ENCODE peak calls at places on chromosomes 12 and 14, in six cellular contexts. One of them, this sample, is unnamed.

GRCh38 chr14:104494483-104494882 is 85.1 kb upstream of the C14orf180 start:
- DNase-seq in endodermal cell: no peak
- DNase-seq in GM12892: no peak
- DNase-seq in heart left ventricle: no peak
- DNase-seq in foreskin melanocyte: no peak
- DNase-seq in NCI-H1436: no peak
- DNase-seq in this sample: no peak

GRCh38 chr12:113227169-113227568 is 5.9 kb downstream of the TPCN1 start:
- DNase-seq in endodermal cell: no peak
- DNase-seq in GM12892: no peak
- DNase-seq in heart left ventricle: peak
- DNase-seq in foreskin melanocyte: no peak
- DNase-seq in NCI-H1436: no peak
- DNase-seq in this sample: no peak

GRCh38 chr14:80381964-80382363 is 170.7 kb upstream of the DIO2 start:
- DNase-seq in endodermal cell: no peak
- DNase-seq in GM12892: no peak
- DNase-seq in heart left ventricle: no peak
- DNase-seq in foreskin melanocyte: no peak
- DNase-seq in NCI-H1436: no peak
- DNase-seq in this sample: no peak

GRCh38 chr12:89179983-89180382 is 172.3 kb downstream of the DUSP6 start:
- DNase-seq in endodermal cell: no peak
- DNase-seq in GM12892: no peak
- DNase-seq in heart left ventricle: peak
- DNase-seq in foreskin melanocyte: no peak
- DNase-seq in NCI-H1436: no peak
- DNase-seq in this sample: peak

GRCh38 chr12:32698285-32698684 is 19.2 kb downstream of the DNM1L start:
- DNase-seq in endodermal cell: no peak
- DNase-seq in GM12892: no peak
- DNase-seq in heart left ventricle: no peak
- DNase-seq in foreskin melanocyte: no peak
- DNase-seq in NCI-H1436: peak
- DNase-seq in this sample: no peak

GRCh38 chr12:109816870-109817269 is 16.3 kb downstream of the TRPV4 start:
- DNase-seq in endodermal cell: no peak
- DNase-seq in GM12892: no peak
- DNase-seq in heart left ventricle: no peak
- DNase-seq in foreskin melanocyte: no peak
- DNase-seq in NCI-H1436: no peak
- DNase-seq in this sample: no peak

GRCh38 chr12:86772688-86773087 is 516.5 kb upstream of the MGAT4C start:
- DNase-seq in endodermal cell: no peak
- DNase-seq in GM12892: no peak
- DNase-seq in heart left ventricle: no peak
- DNase-seq in foreskin melanocyte: no peak
- DNase-seq in NCI-H1436: no peak
- DNase-seq in this sample: peak

GRCh38 chr12:19893514-19893913 is 454.2 kb downstream of the AEBP2 start:
- DNase-seq in endodermal cell: no peak
- DNase-seq in GM12892: no peak
- DNase-seq in heart left ventricle: no peak
- DNase-seq in foreskin melanocyte: no peak
- DNase-seq in NCI-H1436: no peak
- DNase-seq in this sample: peak

GRCh38 chr14:51023964-51024363 is 70.9 kb downstream of the TRIM9 start:
- DNase-seq in endodermal cell: no peak
- DNase-seq in GM12892: no peak
- DNase-seq in heart left ventricle: no peak
- DNase-seq in foreskin melanocyte: peak
- DNase-seq in NCI-H1436: no peak
- DNase-seq in this sample: no peak

GRCh38 chr12:12498210-12498609 is 64.5 kb downstream of the DUSP16 start:
- DNase-seq in endodermal cell: no peak
- DNase-seq in GM12892: no peak
- DNase-seq in heart left ventricle: no peak
- DNase-seq in foreskin melanocyte: no peak
- DNase-seq in NCI-H1436: no peak
- DNase-seq in this sample: no peak

GRCh38 chr12:113329791-113330417 is 5.0 kb downstream of the SLC8B1 start:
- DNase-seq in endodermal cell: no peak
- DNase-seq in GM12892: no peak
- DNase-seq in heart left ventricle: no peak
- DNase-seq in foreskin melanocyte: no peak
- DNase-seq in NCI-H1436: no peak
- DNase-seq in this sample: no peak

GRCh38 chr12:58933068-58933681 is 12.9 kb upstream of the LRIG3 start:
- DNase-seq in endodermal cell: peak
- DNase-seq in GM12892: no peak
- DNase-seq in heart left ventricle: no peak
- DNase-seq in foreskin melanocyte: no peak
- DNase-seq in NCI-H1436: no peak
- DNase-seq in this sample: no peak

GRCh38 chr12:68675098-68675842 is 11.5 kb upstream of the NUP107 start:
- DNase-seq in endodermal cell: peak
- DNase-seq in GM12892: no peak
- DNase-seq in heart left ventricle: no peak
- DNase-seq in foreskin melanocyte: no peak
- DNase-seq in NCI-H1436: no peak
- DNase-seq in this sample: no peak

GRCh38 chr12:115873416-115874082 is 403.9 kb downstream of the MED13L start:
- DNase-seq in endodermal cell: no peak
- DNase-seq in GM12892: no peak
- DNase-seq in heart left ventricle: no peak
- DNase-seq in foreskin melanocyte: no peak
- DNase-seq in NCI-H1436: no peak
- DNase-seq in this sample: no peak

GRCh38 chr14:86723254-86723624 is 1193.3 kb downstream of the FLRT2 start:
- DNase-seq in endodermal cell: no peak
- DNase-seq in GM12892: no peak
- DNase-seq in heart left ventricle: no peak
- DNase-seq in foreskin melanocyte: no peak
- DNase-seq in NCI-H1436: no peak
- DNase-seq in this sample: no peak

GRCh38 chr12:84421103-84421502 is 491.5 kb downstream of the SLC6A15 start:
- DNase-seq in endodermal cell: no peak
- DNase-seq in GM12892: no peak
- DNase-seq in heart left ventricle: no peak
- DNase-seq in foreskin melanocyte: no peak
- DNase-seq in NCI-H1436: no peak
- DNase-seq in this sample: no peak

GRCh38 chr12:58148405-58148804 is 207.0 kb downstream of the ATP23 start:
- DNase-seq in endodermal cell: no peak
- DNase-seq in GM12892: no peak
- DNase-seq in heart left ventricle: no peak
- DNase-seq in foreskin melanocyte: no peak
- DNase-seq in NCI-H1436: no peak
- DNase-seq in this sample: peak

GRCh38 chr12:74334770-74335169 is 202.9 kb upstream of the ATXN7L3B start:
- DNase-seq in endodermal cell: no peak
- DNase-seq in GM12892: no peak
- DNase-seq in heart left ventricle: no peak
- DNase-seq in foreskin melanocyte: no peak
- DNase-seq in NCI-H1436: no peak
- DNase-seq in this sample: peak

GRCh38 chr12:52014567-52015392 is 8.0 kb downstream of the TAMALIN start:
- DNase-seq in endodermal cell: peak
- DNase-seq in GM12892: no peak
- DNase-seq in heart left ventricle: no peak
- DNase-seq in foreskin melanocyte: no peak
- DNase-seq in NCI-H1436: no peak
- DNase-seq in this sample: no peak

GRCh38 chr14:36070056-36071043 is 106.2 kb downstream of the PTCSC3 start:
- DNase-seq in endodermal cell: peak
- DNase-seq in GM12892: no peak
- DNase-seq in heart left ventricle: peak
- DNase-seq in foreskin melanocyte: no peak
- DNase-seq in NCI-H1436: peak
- DNase-seq in this sample: peak

GRCh38 chr12:4267904-4268548 is 5.5 kb upstream of the CCND2 start:
- DNase-seq in endodermal cell: no peak
- DNase-seq in GM12892: no peak
- DNase-seq in heart left ventricle: no peak
- DNase-seq in foreskin melanocyte: no peak
- DNase-seq in NCI-H1436: no peak
- DNase-seq in this sample: no peak

GRCh38 chr12:52965337-52965731 is 16.4 kb downstream of the KRT18 start:
- DNase-seq in endodermal cell: peak
- DNase-seq in GM12892: no peak
- DNase-seq in heart left ventricle: no peak
- DNase-seq in foreskin melanocyte: no peak
- DNase-seq in NCI-H1436: no peak
- DNase-seq in this sample: no peak

This sample was measured in fibroblast of mammary gland.